ENCODE peak calls at places on chromosomes 12 and 14, in four cellular contexts. T is GM13977, W is cardiac fibroblast, Z is B cell. G is an unnamed sample.

GRCh38 chr14:49218436-49219092 is 367.6 kb downstream of the RPS29 start:
- DNase-seq in T (no peak), Z (no peak), W (peak), G (no peak)

GRCh38 chr14:75647650-75648049 is 13.0 kb downstream of the ERG28 start:
- DNase-seq in Z (no peak), T (no peak), W (peak), G (no peak)

GRCh38 chr12:90262261-90262660 is 553.6 kb upstream of the ATP2B1 start:
- DNase-seq in Z (no peak), W (no peak), T (no peak), G (no peak)

GRCh38 chr14:55077691-55078151 is 26.3 kb downstream of the MAPK1IP1L start:
- DNase-seq in T (no peak), W (peak), Z (no peak), G (no peak)

GRCh38 chr12:23376238-23376637 is 573.2 kb downstream of the SOX5 start:
- DNase-seq in T (no peak), W (no peak), Z (no peak), G (no peak)

GRCh38 chr12:18383203-18383602 is 121.9 kb downstream of the PIK3C2G start:
- DNase-seq in W (peak), T (no peak), Z (no peak), G (no peak)

GRCh38 chr14:52068741-52069616 is at the start of gene NID2:
- DNase-seq in Z (peak), W (peak), T (peak), G (peak)

GRCh38 chr12:97801471-97802045 is 339.0 kb downstream of the RMST start:
- DNase-seq in T (no peak), W (no peak), Z (no peak), G (no peak)

GRCh38 chr14:31568671-31569070 is 7.5 kb downstream of the NUBPL start:
- DNase-seq in W (peak), T (no peak), Z (no peak), G (no peak)

GRCh38 chr14:68020999-68021663 is 201.6 kb downstream of the RAD51B start:
- DNase-seq in W (no peak), T (peak), Z (no peak), G (no peak)

GRCh38 chr12:62717636-62718035 is 217.3 kb downstream of the PPM1H start:
- DNase-seq in W (no peak), Z (no peak), T (no peak), G (no peak)

GRCh38 chr14:102539544-102540309 is 30.2 kb upstream of the ANKRD9 start:
- DNase-seq in T (no peak), Z (peak), W (peak), G (no peak)

GRCh38 chr12:48015129-48015528 is 10.9 kb upstream of the COL2A1 start:
- DNase-seq in T (no peak), W (no peak), Z (no peak), G (no peak)

GRCh38 chr12:62683724-62684501 is 217.3 kb downstream of the MON2 start:
- DNase-seq in W (peak), Z (no peak), T (no peak), G (no peak)

GRCh38 chr14:105167303-105168092 is 1.1 kb downstream of the JAG2 start:
- DNase-seq in T (no peak), Z (peak), W (no peak), G (no peak)

GRCh38 chr12:82880442-82880901 is 193.8 kb downstream of the TMTC2 start:
- DNase-seq in T (no peak), W (no peak), Z (no peak), G (no peak)

GRCh38 chr14:20455355-20456300 is 602 bp downstream of the APEX1 start:
- DNase-seq in W (peak), Z (peak), T (peak), G (peak)

GRCh38 chr14:32821989-32822653 is 116.6 kb upstream of the NPAS3 start:
- DNase-seq in Z (no peak), W (no peak), T (no peak), G (no peak)

GRCh38 chr12:10392394-10392930 is 2.6 kb upstream of the KLRK1 start:
- DNase-seq in T (peak), W (peak), Z (no peak), G (peak)

GRCh38 chr12:96497800-96498199 is 8.4 kb downstream of the CFAP54 start:
- DNase-seq in Z (no peak), W (no peak), T (no peak), G (no peak)

GRCh38 chr12:123111498-123112165 is 39.3 kb downstream of the PITPNM2 start:
- DNase-seq in Z (no peak), T (no peak), W (no peak), G (no peak)

GRCh38 chr14:65738339-65738738 is 325.8 kb downstream of the FUT8 start:
- DNase-seq in W (no peak), T (no peak), Z (no peak), G (no peak)

GRCh38 chr12:60335765-60336164 is 739.9 kb downstream of the SLC16A7 start:
- DNase-seq in Z (no peak), W (peak), T (no peak), G (no peak)

GRCh38 chr14:94775082-94775874 is 5.4 kb upstream of the GSC start:
- DNase-seq in W (no peak), T (no peak), Z (no peak), G (no peak)

GRCh38 chr14:102088012-102088792 is 1.4 kb upstream of the HSP90AA1 start:
- DNase-seq in T (peak), W (peak), Z (peak), G (peak)

GRCh38 chr12:57104292-57104910 is 6.8 kb downstream of the STAT6 start:
- DNase-seq in Z (no peak), W (no peak), T (no peak), G (no peak)

DNA sequence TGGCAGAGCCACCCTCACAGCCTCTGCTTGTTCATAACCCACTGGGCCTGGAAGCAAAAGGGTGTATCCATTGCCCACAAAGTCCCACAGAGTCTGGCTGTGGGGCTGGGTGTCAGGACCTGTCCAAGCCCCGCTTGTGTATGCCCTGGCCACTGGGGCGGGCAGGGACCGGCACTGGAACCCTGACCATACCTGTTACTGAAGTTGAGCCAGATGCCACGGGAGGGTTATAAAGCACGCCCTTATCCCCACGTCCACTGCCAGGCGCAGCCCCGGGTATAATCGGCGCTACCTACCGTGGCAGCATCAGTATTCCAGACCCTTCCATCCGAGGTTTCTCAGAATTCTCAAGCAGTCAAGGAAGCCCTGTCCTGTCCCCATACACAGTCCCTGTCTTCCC is 40.8 kb downstream of the PHETA1 start:
- DNase-seq in W (no peak), Z (no peak), T (no peak), G (no peak)
- TF ChIP-seq CTCF in W (no peak), Z (no peak), T (no peak), G (no peak)

GRCh38 chr12:9344540-9344939 is 136.3 kb upstream of the PZP start:
- DNase-seq in Z (no peak), T (no peak), W (peak), G (no peak)
- TF ChIP-seq CTCF in Z (no peak), T (no peak), W (no peak), G (no peak)

DNA sequence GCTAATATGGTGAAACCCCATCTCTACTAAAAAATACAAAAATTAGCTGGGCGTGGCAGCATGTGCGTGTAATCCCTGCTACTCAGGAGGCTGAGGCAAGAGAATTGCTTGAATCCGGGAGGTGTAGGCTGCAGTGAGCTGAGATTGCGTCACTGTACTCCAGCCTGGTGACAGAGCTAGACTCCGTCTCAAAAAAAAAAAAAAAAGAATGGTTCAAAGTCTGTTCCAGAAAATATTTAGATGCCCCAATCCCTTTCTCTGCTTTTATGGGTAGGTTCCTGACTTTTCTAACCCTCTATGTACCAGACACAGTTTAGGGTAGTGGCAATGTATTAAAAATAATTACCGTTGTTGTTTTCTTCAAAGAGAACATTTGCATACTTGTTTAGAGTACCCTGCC is 161.4 kb downstream of the STXBP6 start:
- DNase-seq in W (no peak), Z (no peak), T (no peak), G (no peak)
- TF ChIP-seq CTCF in W (no peak), Z (no peak), T (no peak), G (no peak)

DNA sequence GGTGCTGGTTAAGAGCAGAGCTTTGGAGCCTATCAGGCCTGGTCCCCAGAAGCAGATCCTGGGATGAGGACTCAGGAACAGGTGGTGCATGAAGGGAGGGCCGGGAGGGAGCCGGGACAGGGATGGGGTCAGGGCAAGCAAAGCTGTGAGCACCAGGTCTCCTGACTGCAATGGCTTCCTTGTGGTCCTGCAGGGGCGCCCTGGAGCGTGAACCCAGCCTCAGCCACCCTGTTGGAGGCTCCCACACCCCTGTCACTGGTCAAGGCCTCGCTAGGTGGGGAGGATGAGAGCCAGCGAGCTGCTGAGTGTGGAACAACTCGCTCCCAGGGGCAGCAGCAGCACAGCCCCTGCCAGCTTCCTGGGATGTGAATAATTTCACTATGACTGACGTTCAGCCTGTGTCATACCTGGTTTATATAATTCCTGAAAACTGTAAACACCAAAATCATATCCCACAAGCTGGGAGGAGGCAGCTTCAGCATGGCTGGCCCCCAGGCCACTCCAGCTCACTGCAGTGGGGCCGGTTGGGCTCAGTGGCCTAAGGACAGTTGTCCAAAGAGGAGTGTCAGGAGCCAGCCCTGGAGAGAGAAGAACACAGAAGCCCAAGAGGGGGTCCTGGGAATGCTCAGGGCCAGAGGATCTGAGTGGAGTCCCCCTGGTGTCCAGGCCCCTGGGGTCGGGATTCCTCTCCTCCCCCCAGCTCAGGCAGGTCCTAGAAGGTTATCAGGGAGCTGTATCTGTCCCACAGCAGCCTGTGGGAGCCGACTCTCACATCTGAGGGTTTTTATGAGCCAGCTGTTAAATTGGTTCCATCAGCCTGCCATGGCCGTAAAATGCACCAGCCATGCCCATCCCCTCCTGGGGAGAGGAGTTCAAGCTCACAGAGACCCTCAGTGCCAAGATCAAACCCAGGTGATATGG is 272.9 kb downstream of the ADGRD1 start:
- DNase-seq in Z (no peak), W (no peak), T (no peak), G (no peak)
- TF ChIP-seq CTCF in Z (no peak), W (no peak), T (no peak), G (no peak)

GRCh38 chr12:2051700-2052625 is 824 bp upstream of the CACNA1C start:
- DNase-seq in Z (no peak), W (no peak), T (no peak), G (no peak)

GRCh38 chr12:2054091-2055018 is 1.6 kb downstream of the CACNA1C start:
- DNase-seq in Z (peak), T (no peak), W (no peak), G (no peak)

GRCh38 chr12:2053675-2054070 is 886 bp downstream of the CACNA1C start:
- DNase-seq in W (peak), T (no peak), Z (peak), G (no peak)

GRCh38 chr12:2049604-2050540 is 2.9 kb upstream of the CACNA1C start:
- DNase-seq in T (no peak), Z (no peak), W (peak), G (no peak)

GRCh38 chr12:2052861-2053674 is at the start of gene CACNA1C:
- DNase-seq in W (peak), T (peak), Z (peak), G (peak)
- TF ChIP-seq CTCF in W (peak), T (no peak), Z (no peak), G (no peak)

GRCh38 chr12:125890983-125891382 is 825.7 kb downstream of the AACS start:
- DNase-seq in W (no peak), T (no peak), Z (no peak), G (no peak)
- TF ChIP-seq CTCF in W (no peak), T (no peak), Z (no peak), G (no peak)

DNA sequence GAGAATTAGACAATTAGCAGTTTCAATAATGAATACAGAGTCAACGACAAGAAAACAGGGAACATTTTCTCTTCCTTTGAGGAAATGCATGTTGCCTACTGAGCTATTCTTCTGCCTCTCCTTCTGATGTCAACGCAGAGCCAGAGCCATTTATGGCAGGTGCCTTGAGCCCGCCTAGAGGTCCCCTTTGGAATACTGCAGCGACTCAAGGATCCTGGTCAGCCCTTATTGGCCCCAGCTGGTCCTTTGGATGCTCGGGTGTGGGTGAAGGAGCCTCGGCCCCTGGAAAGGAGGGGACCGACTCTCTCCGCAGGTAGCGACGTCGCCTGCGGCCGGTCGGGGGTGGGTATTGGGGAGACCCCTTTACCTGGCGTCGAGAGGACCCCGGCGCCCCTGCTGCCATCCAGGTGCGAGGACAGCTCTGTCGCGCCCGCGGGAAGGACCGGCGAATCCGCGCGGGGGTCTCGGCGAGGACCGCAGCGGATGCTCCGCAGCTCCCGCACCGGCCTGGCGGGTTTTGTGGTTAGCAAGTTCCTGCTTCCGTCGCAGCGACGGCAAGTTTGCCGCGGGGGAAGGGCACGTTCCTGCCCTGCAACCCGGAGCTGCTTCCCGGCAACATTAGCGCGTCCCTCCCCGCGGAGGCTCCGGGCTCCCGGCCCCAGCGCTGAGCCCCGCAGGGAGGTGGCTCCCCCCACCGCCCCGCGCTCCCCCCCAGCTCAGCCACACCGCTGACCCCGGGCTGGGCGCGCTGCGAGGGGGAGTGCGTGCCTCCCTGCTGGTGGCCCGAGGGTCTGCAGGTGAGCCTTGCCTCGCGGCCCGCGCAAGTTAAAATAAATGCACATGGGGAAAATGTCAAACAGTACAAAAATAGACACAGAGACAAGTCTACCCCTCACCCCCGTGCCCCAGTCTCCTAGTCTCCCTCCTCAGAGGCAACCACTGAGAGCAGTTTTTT is at the start of gene MANSC1:
- DNase-seq in W (peak), Z (peak), T (peak), G (peak)
- TF ChIP-seq CTCF in W (peak), Z (peak), T (peak), G (peak)

DNA sequence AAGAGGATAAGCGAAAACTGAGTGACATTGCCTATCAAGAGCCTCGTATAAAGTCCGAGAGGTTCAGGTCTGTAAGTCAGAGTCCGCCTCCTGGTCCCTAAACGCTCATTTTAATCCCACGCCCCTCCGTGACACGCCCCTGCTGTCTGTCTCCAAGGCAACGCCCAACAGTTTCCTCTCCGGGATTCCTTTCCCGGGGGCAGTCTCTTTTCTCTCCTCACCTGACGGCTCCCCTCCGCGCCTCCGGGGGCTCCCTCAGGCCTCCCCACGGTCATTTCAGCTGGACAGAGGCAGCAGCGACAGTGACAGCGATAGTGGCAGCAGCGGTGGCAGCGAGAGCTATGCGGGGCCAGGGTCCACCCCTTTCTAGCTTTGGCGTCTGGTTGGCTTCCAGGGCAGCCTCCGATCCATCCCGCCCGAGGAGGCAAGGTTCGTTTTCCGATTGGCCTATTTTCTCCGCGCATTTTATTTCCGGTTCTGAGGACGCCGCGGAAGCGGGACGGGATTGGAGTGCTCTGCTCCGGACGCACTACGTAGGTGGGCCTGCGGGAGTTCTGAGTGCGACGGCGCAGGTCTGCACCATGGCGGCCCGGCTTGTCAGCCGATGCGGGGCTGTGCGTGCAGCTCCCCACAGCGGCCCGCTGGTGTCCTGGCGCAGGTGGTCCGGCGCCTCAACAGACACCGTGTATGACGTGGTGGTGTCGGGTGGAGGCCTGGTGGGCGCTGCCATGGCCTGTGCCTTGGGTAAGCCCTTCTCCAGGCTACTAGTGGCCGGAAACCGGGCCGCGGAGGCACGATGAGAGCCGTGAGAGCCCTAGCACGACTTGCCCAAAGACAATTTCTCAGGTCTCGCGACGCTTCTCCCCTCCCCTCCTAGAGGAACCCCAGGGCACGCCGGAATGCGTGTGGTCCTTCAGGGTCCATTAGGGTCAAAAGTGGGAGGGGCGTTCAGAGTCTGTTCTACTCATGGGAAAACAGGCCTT is at the start of the genes COQ6 and FAM161B:
- DNase-seq in T (peak), W (peak), Z (peak), G (peak)
- TF ChIP-seq CTCF in T (peak), W (no peak), Z (peak), G (no peak)

GRCh38 chr14:93332032-93332852 is 594 bp downstream of the BTBD7 start:
- DNase-seq in W (peak), Z (peak), T (peak), G (peak)

GRCh38 chr14:93330609-93331000 is 2.2 kb downstream of the BTBD7 start:
- DNase-seq in T (no peak), W (no peak), Z (no peak), G (no peak)

GRCh38 chr14:93328546-93328945 is 4.3 kb downstream of the BTBD7 start:
- DNase-seq in W (no peak), T (no peak), Z (no peak), G (no peak)

GRCh38 chr14:93331375-93332031 is 1.3 kb downstream of the BTBD7 start:
- DNase-seq in T (no peak), Z (no peak), W (no peak), G (no peak)

DNA sequence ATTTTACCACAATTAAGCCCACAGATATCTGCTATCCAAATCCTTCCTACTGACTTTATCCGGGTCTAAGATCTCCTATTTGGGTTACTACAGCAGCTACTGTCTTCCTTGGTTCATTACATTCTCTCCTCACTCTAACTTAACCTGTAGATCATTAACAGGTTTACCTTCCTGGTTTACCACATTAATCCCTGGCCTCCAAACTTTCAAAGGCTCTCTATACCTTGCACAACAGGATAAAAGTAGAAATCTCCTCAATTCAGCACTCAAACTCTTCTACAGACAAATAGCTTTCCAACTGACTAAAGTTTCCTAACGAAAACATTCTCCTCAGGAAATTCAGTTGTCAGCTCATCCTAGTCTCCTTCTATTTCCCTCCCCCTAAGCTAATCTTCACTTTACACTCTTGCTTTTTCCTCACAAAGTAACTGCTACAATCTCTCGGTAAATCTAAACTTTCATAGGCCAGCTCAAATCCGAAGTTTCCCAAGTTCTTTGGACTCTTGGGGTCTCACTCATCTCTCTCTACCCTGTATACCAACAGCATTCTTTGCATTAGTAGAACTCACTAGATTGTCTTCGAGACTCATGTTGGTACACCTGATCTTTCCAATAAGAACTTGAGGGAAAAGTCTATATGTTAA is 2.7 kb downstream of the BTBD7 start:
- DNase-seq in W (no peak), Z (no peak), T (no peak), G (no peak)
- TF ChIP-seq CTCF in W (no peak), Z (no peak), T (no peak), G (no peak)